ENCODE peak calls at places on chromosome 1, in eight cellular contexts. H is testis; L is NCI-H1417; U is activated T-helper 1 cell treated with Interleukin-2 at 50 U/mL for 16 hours; J is stimulated activated CD8-positive, alpha-beta memory T cell treated with anti-CD3 and anti-CD28 coated beads, Interleukin-4, amount 100 ng/mL, for 1 hour; A is activated CD4-positive, alpha-beta T cell treated with anti-CD3 and anti-CD28 coated beads, Interleukin-2, amount 50 U/mL, for 4 hours; P is smooth muscle cell of the brain vasculature; Y is NCI-H1694. G is an unnamed sample.

GRCh38 chr1:20343937-20344302 is 53.2 kb downstream of the VWA5B1 start:
- DNase-seq in L (no peak), U (no peak), H (no peak), J (no peak), P (no peak), Y (no peak), A (no peak), G (no peak)

GRCh38 chr1:209650454-209650853 is 1.8 kb downstream of the LAMB3 start:
- DNase-seq in H (no peak), L (no peak), Y (no peak), A (no peak), U (no peak), P (no peak), J (no peak), G (no peak)

GRCh38 chr1:150807674-150808073 is 386 bp downstream of the CTSK start:
- DNase-seq in H (no peak), J (no peak), P (no peak), A (no peak), U (no peak), L (no peak), Y (no peak), G (peak)

GRCh38 chr1:247370786-247371732 is 39.4 kb upstream of the ZNF496 start:
- DNase-seq in H (no peak), P (no peak), U (no peak), L (no peak), Y (no peak), J (no peak), A (no peak), G (no peak)

GRCh38 chr1:7885513-7886298 is 32.8 kb upstream of the UTS2 start:
- DNase-seq in Y (no peak), J (no peak), H (peak), L (no peak), P (no peak), U (no peak), A (no peak), G (no peak)

GRCh38 chr1:51622455-51622913 is 5.6 kb downstream of the OSBPL9 start:
- DNase-seq in U (no peak), J (no peak), A (no peak), Y (no peak), H (peak), L (peak), P (no peak), G (peak)

GRCh38 chr1:65259816-65260215 is 49.5 kb upstream of the DNAJC6 start:
- DNase-seq in A (no peak), L (peak), Y (no peak), H (no peak), J (no peak), P (no peak), U (no peak), G (no peak)

GRCh38 chr1:6271554-6271953 is 10.7 kb upstream of the GPR153 start:
- DNase-seq in A (no peak), P (no peak), L (peak), Y (no peak), H (no peak), J (no peak), U (no peak), G (no peak)

GRCh38 chr1:180265871-180266270 is 35.8 kb downstream of the LHX4 start:
- DNase-seq in Y (no peak), A (no peak), L (no peak), U (no peak), P (no peak), J (no peak), H (no peak), G (no peak)

GRCh38 chr1:199979071-199979470 is 48.4 kb upstream of the NR5A2 start:
- DNase-seq in H (no peak), U (no peak), Y (peak), L (no peak), A (no peak), J (no peak), P (no peak), G (no peak)